ENCODE peak calls at places on chromosomes 16 and 17, in five cellular contexts. One of them, this sample, is unnamed.
A peak's percentile ranks its signal among the peaks of the same experiment; 100 is the strongest.

GRCh38 chr16:19168173-19169080 is at the start of gene SYT17:
- DNase-seq in trophoblast cell: peak; percentile 61
- DNase-seq in stomach: peak; percentile 63
- DNase-seq in NCI-H2081: peak; percentile 50
- DNase-seq in iPS DF 19.7: no peak
- DNase-seq in this sample: no peak

GRCh38 chr17:1491406-1492248 is 859 bp downstream of the MYO1C start:
- DNase-seq in trophoblast cell: peak; percentile 45
- DNase-seq in stomach: peak; percentile 78
- DNase-seq in iPS DF 19.7: no peak
- DNase-seq in NCI-H2081: no peak
- DNase-seq in this sample: peak; percentile 54

GRCh38 chr17:82815790-82816305 is 24.0 kb downstream of the ZNF750 start:
- DNase-seq in trophoblast cell: no peak
- DNase-seq in NCI-H2081: no peak
- DNase-seq in iPS DF 19.7: no peak
- DNase-seq in stomach: no peak
- DNase-seq in this sample: no peak

GRCh38 chr17:83144421-83145357 is 65.3 kb downstream of the METRNL start:
- DNase-seq in stomach: no peak
- DNase-seq in trophoblast cell: no peak
- DNase-seq in NCI-H2081: peak; percentile 5
- DNase-seq in iPS DF 19.7: no peak
- DNase-seq in this sample: peak; percentile 47

GRCh38 chr16:56257666-56258359 is 66.5 kb downstream of the GNAO1 start:
- DNase-seq in stomach: no peak
- DNase-seq in trophoblast cell: no peak
- DNase-seq in iPS DF 19.7: no peak
- DNase-seq in NCI-H2081: no peak
- DNase-seq in this sample: no peak

GRCh38 chr16:20327444-20328041 is at the start of gene GP2:
- DNase-seq in trophoblast cell: no peak
- DNase-seq in stomach: peak; percentile 50
- DNase-seq in NCI-H2081: no peak
- DNase-seq in iPS DF 19.7: no peak
- DNase-seq in this sample: no peak

GRCh38 chr17:45775576-45776011 is 8.5 kb upstream of the CRHR1 start:
- DNase-seq in NCI-H2081: peak; percentile 74
- DNase-seq in iPS DF 19.7: no peak
- DNase-seq in trophoblast cell: peak; percentile 28
- DNase-seq in stomach: peak; percentile 86
- DNase-seq in this sample: no peak

GRCh38 chr17:6269474-6269873 is 165.4 kb downstream of the AIPL1 start:
- DNase-seq in trophoblast cell: peak; percentile 9
- DNase-seq in stomach: no peak
- DNase-seq in NCI-H2081: no peak
- DNase-seq in iPS DF 19.7: no peak
- DNase-seq in this sample: no peak

GRCh38 chr16:10971560-10971961 is 27.2 kb downstream of the CLEC16A start:
- DNase-seq in trophoblast cell: peak; percentile 78
- DNase-seq in stomach: no peak
- DNase-seq in iPS DF 19.7: peak; percentile 54
- DNase-seq in NCI-H2081: peak; percentile 67
- DNase-seq in this sample: no peak

GRCh38 chr16:50282955-50283631 is 16.7 kb downstream of the ADCY7 start:
- DNase-seq in NCI-H2081: no peak
- DNase-seq in stomach: no peak
- DNase-seq in trophoblast cell: no peak
- DNase-seq in iPS DF 19.7: no peak
- DNase-seq in this sample: no peak

GRCh38 chr16:75614247-75614897 is 8.7 kb downstream of the ADAT1 start:
- DNase-seq in stomach: no peak
- DNase-seq in trophoblast cell: no peak
- DNase-seq in NCI-H2081: no peak
- DNase-seq in iPS DF 19.7: no peak
- DNase-seq in this sample: no peak

GRCh38 chr16:89860747-89861304 is 12.6 kb upstream of the TCF25 start:
- DNase-seq in stomach: peak; percentile 70
- DNase-seq in iPS DF 19.7: no peak
- DNase-seq in NCI-H2081: peak; percentile 37
- DNase-seq in trophoblast cell: peak; percentile 39
- DNase-seq in this sample: peak; percentile 86

GRCh38 chr17:8015957-8016631 is 13.7 kb downstream of the GUCY2D start:
- DNase-seq in trophoblast cell: no peak
- DNase-seq in iPS DF 19.7: no peak
- DNase-seq in stomach: peak; percentile 66
- DNase-seq in NCI-H2081: no peak
- DNase-seq in this sample: no peak

GRCh38 chr16:81493755-81494433 is 49.3 kb downstream of the CMIP start:
- DNase-seq in trophoblast cell: peak; percentile 98
- DNase-seq in NCI-H2081: no peak
- DNase-seq in iPS DF 19.7: no peak
- DNase-seq in stomach: peak; percentile 78
- DNase-seq in this sample: no peak

GRCh38 chr17:39903158-39903884 is 15.1 kb downstream of the GSDMB start:
- DNase-seq in NCI-H2081: no peak
- DNase-seq in iPS DF 19.7: no peak
- DNase-seq in trophoblast cell: no peak
- DNase-seq in stomach: no peak
- DNase-seq in this sample: peak; percentile 49

GRCh38 chr17:49365667-49366066 is 3.6 kb upstream of the ZNF652 start:
- DNase-seq in stomach: no peak
- DNase-seq in trophoblast cell: no peak
- DNase-seq in iPS DF 19.7: no peak
- DNase-seq in NCI-H2081: no peak
- DNase-seq in this sample: peak; percentile 63

GRCh38 chr17:73142763-73143395 is 21.9 kb upstream of the SSTR2 start:
- DNase-seq in iPS DF 19.7: no peak
- DNase-seq in NCI-H2081: no peak
- DNase-seq in stomach: no peak
- DNase-seq in trophoblast cell: no peak
- DNase-seq in this sample: no peak

GRCh38 chr17:81557276-81558114 is 5.3 kb upstream of the FAAP100 start:
- DNase-seq in NCI-H2081: no peak
- DNase-seq in iPS DF 19.7: no peak
- DNase-seq in stomach: no peak
- DNase-seq in trophoblast cell: no peak
- DNase-seq in this sample: no peak

GRCh38 chr17:81405382-81406005 is 10.2 kb downstream of the BAHCC1 start:
- DNase-seq in trophoblast cell: no peak
- DNase-seq in iPS DF 19.7: no peak
- DNase-seq in stomach: no peak
- DNase-seq in NCI-H2081: no peak
- DNase-seq in this sample: no peak

GRCh38 chr17:75087558-75088453 is at the start of gene SLC16A5:
- DNase-seq in iPS DF 19.7: peak; percentile 89
- DNase-seq in trophoblast cell: peak; percentile 97
- DNase-seq in stomach: peak; percentile 85
- DNase-seq in NCI-H2081: no peak
- DNase-seq in this sample: peak; percentile 37

GRCh38 chr17:57253307-57254065 is 2.8 kb upstream of the MSI2 start:
- DNase-seq in stomach: no peak
- DNase-seq in iPS DF 19.7: no peak
- DNase-seq in trophoblast cell: no peak
- DNase-seq in NCI-H2081: no peak
- DNase-seq in this sample: no peak

GRCh38 chr16:27287051-27287811 is 18.7 kb upstream of the NSMCE1 start:
- DNase-seq in trophoblast cell: no peak
- DNase-seq in NCI-H2081: no peak
- DNase-seq in stomach: no peak
- DNase-seq in iPS DF 19.7: no peak
- DNase-seq in this sample: no peak

GRCh38 chr17:12509836-12510235 is 155.9 kb upstream of the MYOCD start:
- DNase-seq in stomach: no peak
- DNase-seq in trophoblast cell: peak; percentile 93
- DNase-seq in NCI-H2081: no peak
- DNase-seq in iPS DF 19.7: no peak
- DNase-seq in this sample: no peak

This sample was measured in stimulated activated effector memory CD8-positive, alpha-beta T cell treated with anti-CD3 and anti-CD28 coated beads, Interleukin-12 subunit alpha, Interleukin-12 subunit beta, amount 100 ng/mL, for 72 hours.